ENCODE peak calls at places on chromosomes 13 and 19, in eight cellular contexts. N, S, H, U, K, L, J and Z are unnamed samples.
A peak's percentile ranks its signal among the peaks of the same experiment; 100 is the strongest.

GRCh38 chr13:26929971-26930730 is 169.6 kb upstream of the GPR12 start:
- DNase-seq in N (peak; percentile 93), S (peak; percentile 71), H (peak; percentile 54), U (no peak), K (peak; percentile 64), L (peak; percentile 90), J (peak; percentile 53), Z (peak; percentile 79)

GRCh38 chr13:113567681-113568080 is 16.9 kb upstream of the TFDP1 start:
- DNase-seq in N (peak; percentile 42), S (no peak), H (no peak), U (no peak), K (no peak), L (peak; percentile 21), J (no peak), Z (no peak)

GRCh38 chr19:919157-920050 is 2.3 kb downstream of the KISS1R start:
- DNase-seq in N (no peak), S (no peak), H (no peak), U (peak; percentile 88), K (no peak), L (peak; percentile 73), J (no peak), Z (peak; percentile 50)

GRCh38 chr19:14147797-14148605 is 11.6 kb upstream of the ASF1B start:
- DNase-seq in N (peak; percentile 93), S (peak; percentile 77), H (peak; percentile 36), U (peak; percentile 87), K (peak; percentile 57), L (peak; percentile 74), J (peak; percentile 70), Z (peak; percentile 58)

GRCh38 chr19:40948580-40949299 is 42.3 kb upstream of the CYP2B6 start:
- DNase-seq in N (peak; percentile 68), S (no peak), H (no peak), U (peak; percentile 32), K (no peak), L (no peak), J (no peak), Z (no peak)

GRCh38 chr19:16772841-16773240 is 53.2 kb downstream of the NWD1 start:
- DNase-seq in N (no peak), S (no peak), H (no peak), U (no peak), K (no peak), L (no peak), J (no peak), Z (no peak)

GRCh38 chr13:102484329-102484728 is 82.5 kb upstream of the FGF14 start:
- DNase-seq in N (no peak), S (no peak), H (no peak), U (no peak), K (peak; percentile 4), L (no peak), J (no peak), Z (no peak)

GRCh38 chr19:36213793-36214387 is 575 bp downstream of the ZNF565 start:
- DNase-seq in N (no peak), S (peak; percentile 25), H (no peak), U (no peak), K (peak; percentile 45), L (no peak), J (no peak), Z (no peak)

GRCh38 chr19:10688545-10689280 is 12.5 kb upstream of the QTRT1 start:
- DNase-seq in N (no peak), S (no peak), H (no peak), U (no peak), K (no peak), L (no peak), J (no peak), Z (no peak)
- TF ChIP-seq POLR2A in N (no peak), S (no peak), H (no peak), U (no peak), K (no peak), L (no peak), J (no peak), Z (no peak)

GRCh38 chr13:97259787-97260641 is 37.9 kb downstream of the MBNL2 start:
- DNase-seq in N (no peak), S (no peak), H (no peak), U (no peak), K (peak; percentile 84), L (peak; percentile 66), J (no peak), Z (peak; percentile 92)
- TF ChIP-seq POLR2A in N (no peak), S (no peak), H (no peak), U (no peak), K (no peak), L (no peak), J (no peak), Z (peak; percentile 62)

GRCh38 chr19:5900976-5901375 is 2.6 kb downstream of the NDUFA11 start:
- DNase-seq in N (no peak), S (no peak), H (no peak), U (no peak), K (no peak), L (no peak), J (no peak), Z (no peak)

GRCh38 chr19:5905072-5905778 is 553 bp downstream of the VMAC start:
- DNase-seq in N (no peak), S (no peak), H (no peak), U (no peak), K (no peak), L (no peak), J (no peak), Z (no peak)

GRCh38 chr19:5904302-5905071 is at the start of gene VMAC:
- DNase-seq in N (peak; percentile 100), S (peak; percentile 100), H (peak; percentile 100), U (peak; percentile 100), K (peak; percentile 100), L (peak; percentile 100), J (peak; percentile 100), Z (peak; percentile 100)

GRCh38 chr19:5903054-5903501 is 512 bp downstream of the NDUFA11 start:
- DNase-seq in N (no peak), S (no peak), H (no peak), U (no peak), K (peak; percentile 49), L (no peak), J (no peak), Z (peak; percentile 79)

DNA sequence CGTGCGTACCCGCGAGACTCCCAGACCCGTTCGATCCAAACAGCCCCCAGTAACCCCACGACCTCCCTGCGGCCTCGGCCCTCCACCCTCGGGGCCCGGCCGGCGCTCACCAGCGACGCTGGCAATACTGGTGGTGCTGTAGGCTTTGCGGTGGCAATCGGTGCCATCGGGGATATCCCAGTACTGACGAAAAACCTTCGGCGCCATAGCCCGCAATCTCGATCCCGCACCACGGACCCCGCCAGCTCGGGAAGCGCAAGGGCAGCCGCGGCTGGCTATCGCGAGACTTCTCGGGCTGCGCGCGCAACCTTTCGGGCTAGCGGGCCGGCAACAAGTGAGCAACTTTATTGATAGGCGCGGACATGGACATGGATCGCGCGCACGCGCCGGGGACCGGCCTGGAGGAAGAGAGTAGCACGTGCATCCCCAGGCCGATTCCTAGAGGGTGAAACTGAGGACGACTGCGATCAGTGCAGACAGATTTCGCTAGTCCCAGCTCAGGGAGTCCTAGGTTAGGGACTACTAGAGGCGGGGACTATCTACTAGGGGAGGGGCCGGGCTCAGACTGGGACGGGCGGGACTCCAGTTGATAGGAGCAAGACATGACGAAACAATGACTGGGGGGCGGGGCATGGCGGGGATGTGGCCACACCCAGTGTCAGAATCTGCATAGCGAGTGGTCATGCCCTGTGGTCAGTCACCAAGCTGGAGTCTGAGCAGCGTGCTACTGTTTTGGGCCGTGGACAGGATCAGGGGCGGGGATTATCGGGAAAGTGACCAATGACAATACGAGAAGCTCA is at the start of gene NDUFA11:
- DNase-seq in N (peak; percentile 100), S (peak; percentile 100), H (peak; percentile 90), U (peak; percentile 100), K (peak; percentile 95), L (peak; percentile 99), J (peak; percentile 98), Z (peak; percentile 100)
- TF ChIP-seq POLR2A in N (no peak), S (peak; percentile 73), H (peak; percentile 51), U (peak; percentile 81), K (peak; percentile 82), L (peak; percentile 33), J (peak; percentile 84), Z (peak; percentile 71)

GRCh38 chr19:32294871-32295438 is 50.5 kb upstream of the ZNF507 start:
- DNase-seq in N (no peak), S (no peak), H (no peak), U (no peak), K (no peak), L (no peak), J (no peak), Z (no peak)

GRCh38 chr19:32287811-32288227 is 57.6 kb upstream of the ZNF507 start:
- DNase-seq in N (peak; percentile 93), S (peak; percentile 62), H (peak; percentile 61), U (no peak), K (peak; percentile 61), L (peak; percentile 85), J (peak; percentile 13), Z (peak; percentile 69)

GRCh38 chr19:32287086-32287485 is 58.3 kb upstream of the ZNF507 start:
- DNase-seq in N (no peak), S (no peak), H (no peak), U (no peak), K (no peak), L (no peak), J (no peak), Z (no peak)

GRCh38 chr19:32291876-32292275 is 53.5 kb upstream of the ZNF507 start:
- DNase-seq in N (no peak), S (no peak), H (no peak), U (no peak), K (no peak), L (no peak), J (no peak), Z (no peak)

DNA sequence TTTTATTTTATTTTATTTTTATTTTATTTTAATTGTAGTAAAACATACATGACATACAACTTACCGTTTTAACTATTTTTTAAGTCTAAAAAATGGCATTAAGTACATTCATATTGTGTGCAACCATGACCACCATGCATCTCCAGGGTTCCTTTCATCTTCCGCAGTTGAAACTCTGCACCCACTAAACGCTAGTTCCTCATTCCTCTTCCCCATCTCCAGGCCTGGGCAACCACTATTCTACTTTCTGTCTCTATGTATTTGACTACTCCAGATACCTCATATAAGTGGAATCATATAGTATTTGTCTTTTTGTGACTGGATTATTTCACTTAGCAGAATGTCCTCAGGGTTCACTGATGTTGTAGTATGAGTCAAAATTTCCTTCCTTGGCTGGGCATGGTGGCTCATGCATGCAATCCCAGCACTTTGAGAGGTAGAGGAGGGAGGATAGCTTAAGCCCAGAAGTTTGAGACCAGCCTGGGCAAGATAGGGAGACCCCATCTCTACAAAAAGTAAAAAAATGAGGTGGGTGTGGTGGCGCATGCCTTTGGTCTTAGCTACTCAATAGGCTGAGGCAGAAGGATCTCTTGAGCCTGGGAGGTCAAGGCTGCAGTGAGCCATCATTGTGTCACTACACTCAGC is 55.7 kb upstream of the ZNF507 start:
- DNase-seq in N (no peak), S (no peak), H (no peak), U (no peak), K (no peak), L (no peak), J (no peak), Z (no peak)
- TF ChIP-seq POLR2A in N (no peak), S (no peak), H (no peak), U (no peak), K (no peak), L (no peak), J (no peak), Z (no peak)